ENCODE peak calls at places on chromosomes 11 and 22, in four cellular contexts. G is stomach, F is transverse colon, D is sigmoid colon. S is an unnamed sample.

GRCh38 chr22:42320463-42321416 is 50.3 kb upstream of the TCF20 start:
- DNase-seq in F (peak), G (peak), D (no peak), S (no peak)

GRCh38 chr22:31313366-31314147 is 21.3 kb upstream of the PIK3IP1 start:
- DNase-seq in G (peak), F (peak), D (peak), S (peak)

GRCh38 chr22:49950396-49950994 is 10.1 kb upstream of the PIM3 start:
- DNase-seq in D (no peak), F (peak), G (peak), S (no peak)

GRCh38 chr11:64894070-64894811 is 15.8 kb upstream of the EHD1 start:
- DNase-seq in G (peak), D (peak), F (peak), S (peak)

GRCh38 chr22:23564276-23564675 is 15.8 kb downstream of the IGLL1 start:
- DNase-seq in F (no peak), D (no peak), G (no peak), S (no peak)

GRCh38 chr22:21963790-21964211 is 11.2 kb upstream of the PPM1F start:
- DNase-seq in D (no peak), G (no peak), F (no peak), S (no peak)

GRCh38 chr11:31995525-31996123 is 95.2 kb upstream of the RCN1 start:
- DNase-seq in G (no peak), D (no peak), F (no peak), S (no peak)

GRCh38 chr11:101096036-101096704 is 33.4 kb downstream of the PGR start:
- DNase-seq in D (peak), F (no peak), G (peak), S (peak)

GRCh38 chr11:3171931-3172560 is 6.9 kb upstream of the OSBPL5 start:
- DNase-seq in D (no peak), G (no peak), F (no peak), S (no peak)

GRCh38 chr11:117187799-117188481 is 9.4 kb downstream of the SIDT2 start:
- DNase-seq in G (peak), D (peak), F (no peak), S (peak)

GRCh38 chr22:47396515-47396914 is 634.1 kb downstream of the TBC1D22A start:
- DNase-seq in F (no peak), G (no peak), D (no peak), S (no peak)

GRCh38 chr11:112504056-112504455 is 243.4 kb upstream of the PLET1 start:
- DNase-seq in G (no peak), F (no peak), D (no peak), S (no peak)

GRCh38 chr11:130145328-130145812 is 14.2 kb upstream of the ST14 start:
- DNase-seq in D (no peak), F (peak), G (no peak), S (no peak)

GRCh38 chr22:49046546-49047305 is 780.9 kb downstream of the BRD1 start:
- DNase-seq in G (no peak), F (no peak), D (no peak), S (no peak)

GRCh38 chr11:41989173-41989572 is 529.7 kb upstream of the LRRC4C start:
- DNase-seq in D (no peak), G (no peak), F (no peak), S (no peak)

GRCh38 chr22:20021196-20022181 is 579 bp downstream of the TANGO2 start:
- DNase-seq in F (peak), G (peak), D (peak), S (no peak)

GRCh38 chr22:32904044-32904443 is 102.5 kb downstream of the TIMP3 start:
- DNase-seq in D (peak), F (peak), G (no peak), S (no peak)

GRCh38 chr22:41826430-41827383 is 6.2 kb upstream of the SREBF2 start:
- DNase-seq in F (peak), G (no peak), D (no peak), S (no peak)

GRCh38 chr11:44617671-44618461 is 52.4 kb downstream of the CD82 start:
- DNase-seq in G (no peak), D (peak), F (peak), S (no peak)

GRCh38 chr11:77090373-77091111 is 12.1 kb upstream of the OMP start:
- DNase-seq in G (no peak), F (peak), D (peak), S (no peak)

GRCh38 chr11:131982154-131982553 is 611.7 kb downstream of the NTM start:
- DNase-seq in D (no peak), G (no peak), F (no peak), S (no peak)

GRCh38 chr11:60169264-60169915 is 13.5 kb downstream of the MS4A6A start:
- DNase-seq in D (no peak), G (peak), F (peak), S (peak)

GRCh38 chr11:69335461-69336386 is 41.8 kb downstream of the MYEOV start:
- DNase-seq in D (no peak), G (peak), F (no peak), S (no peak)

GRCh38 chr11:64747961-64748715 is 4.2 kb upstream of the RASGRP2 start:
- DNase-seq in D (no peak), F (no peak), G (no peak), S (peak)

GRCh38 chr11:112321521-112322172 is 61.0 kb upstream of the PLET1 start:
- DNase-seq in D (no peak), G (peak), F (peak), S (peak)

GRCh38 chr11:12087075-12087775 is 23.2 kb upstream of the MICAL2 start:
- DNase-seq in D (no peak), F (peak), G (no peak), S (no peak)

GRCh38 chr11:132549571-132549970 is 982.7 kb downstream of the OPCML start:
- DNase-seq in D (no peak), G (no peak), F (no peak), S (no peak)

GRCh38 chr22:45511847-45512261 is 9.2 kb downstream of the FBLN1 start:
- DNase-seq in G (peak), D (peak), F (peak), S (peak)

GRCh38 chr11:15683528-15683927 is 568.8 kb downstream of the INSC start:
- DNase-seq in D (no peak), F (no peak), G (no peak), S (no peak)

GRCh38 chr11:61683961-61684869 is 4.0 kb downstream of the DAGLA start:
- DNase-seq in G (no peak), D (no peak), F (no peak), S (no peak)

GRCh38 chr11:86698634-86699033 is 26.2 kb upstream of the ME3 start:
- DNase-seq in G (no peak), D (no peak), F (no peak), S (no peak)

GRCh38 chr11:2077061-2077802 is 62.0 kb downstream of the IGF2 start:
- DNase-seq in D (no peak), F (no peak), G (peak), S (no peak)

GRCh38 chr11:9753031-9753430 is 89.2 kb downstream of the SWAP70 start:
- DNase-seq in F (no peak), D (no peak), G (no peak), S (no peak)

GRCh38 chr11:133906241-133906640 is 50.5 kb downstream of the IGSF9B start:
- DNase-seq in G (no peak), D (peak), F (no peak), S (no peak)

GRCh38 chr11:112886707-112887370 is 74.4 kb upstream of the NCAM1 start:
- DNase-seq in F (no peak), D (no peak), G (no peak), S (no peak)

GRCh38 chr11:121500717-121501116 is 48.0 kb upstream of the SORL1-AS1 start:
- DNase-seq in F (no peak), D (no peak), G (no peak), S (no peak)

GRCh38 chr22:46984751-46985506 is 222.5 kb downstream of the TBC1D22A start:
- DNase-seq in G (no peak), F (no peak), D (no peak), S (no peak)

GRCh38 chr11:2775083-2775625 is 75.4 kb upstream of the KCNQ1OT1 start:
- DNase-seq in G (peak), F (no peak), D (peak), S (peak)

GRCh38 chr11:72040497-72041363 is 39.6 kb downstream of the NUMA1 start:
- DNase-seq in F (peak), G (peak), D (peak), S (peak)

DNA sequence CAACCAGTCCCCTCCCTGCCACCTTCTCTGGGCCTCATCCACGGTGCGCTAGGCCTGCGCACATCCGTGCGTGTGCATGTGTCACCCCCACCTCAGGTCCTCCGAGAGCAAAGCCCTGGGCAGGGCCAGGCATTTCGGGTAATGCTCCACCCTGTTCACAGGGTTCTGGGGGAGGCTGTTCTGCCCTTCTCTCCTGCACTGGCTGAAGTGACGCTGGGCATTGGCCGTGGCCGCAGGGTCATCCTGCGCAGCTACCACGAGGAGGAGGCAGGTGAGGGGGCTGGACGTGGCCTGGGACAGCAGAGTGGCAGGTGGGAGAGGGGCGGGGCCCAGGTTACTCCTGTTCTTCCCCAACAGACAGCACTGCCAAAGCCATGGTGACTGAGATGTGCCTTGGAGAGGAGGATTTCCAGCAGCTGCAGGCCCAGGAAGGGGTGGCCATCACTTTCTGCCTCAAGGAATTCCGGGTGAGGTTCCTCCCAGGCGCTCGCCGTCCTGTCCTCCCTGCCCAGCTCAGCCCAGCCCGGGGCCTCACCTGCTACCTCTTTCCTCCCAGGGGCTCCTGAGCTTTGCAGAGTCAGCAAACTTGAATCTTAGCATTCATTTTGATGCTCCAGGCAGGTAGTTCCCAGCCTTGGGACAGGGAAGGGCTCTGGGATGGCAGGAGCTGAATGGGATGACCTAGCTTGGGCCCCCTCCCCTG is 3.9 kb downstream of the RAD9A start:
- DNase-seq in D (no peak), F (no peak), G (no peak), S (no peak)
- TF ChIP-seq EP300 in D (no peak), F (no peak), G (no peak), S (no peak)

DNA sequence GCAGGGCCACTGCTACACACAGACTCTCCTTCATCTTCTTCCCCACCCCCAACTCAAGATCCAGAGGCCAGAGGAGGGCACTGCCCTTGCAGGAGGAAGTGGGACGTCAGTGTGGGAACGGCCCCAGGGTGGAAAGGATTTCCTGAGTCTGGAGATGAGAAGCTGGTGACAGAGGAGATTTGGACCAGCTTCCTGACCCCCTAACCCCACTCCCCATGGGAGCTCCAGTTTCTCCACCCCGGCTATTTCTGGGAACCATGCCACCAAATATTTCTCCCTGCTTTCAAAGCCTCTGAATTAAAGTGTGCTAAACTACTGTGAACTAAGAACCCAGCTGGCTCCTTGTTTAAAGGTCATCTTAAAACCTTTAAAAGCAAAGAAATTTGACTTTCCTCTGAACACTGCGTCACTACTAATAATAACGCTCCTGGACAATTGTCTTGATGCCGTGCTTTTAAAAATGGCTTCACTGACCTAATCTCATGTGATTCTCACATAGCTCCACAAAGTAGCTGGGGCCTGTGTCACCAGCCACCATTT is 46.6 kb downstream of the CWC15 start:
- DNase-seq in F (peak), G (peak), D (peak), S (peak)
- TF ChIP-seq EP300 in F (no peak), G (no peak), D (no peak), S (no peak)

GRCh38 chr22:39454385-39454871 is 2.4 kb upstream of the MGAT3 start:
- DNase-seq in D (no peak), G (peak), F (peak), S (no peak)
- TF ChIP-seq EP300 in D (no peak), G (no peak), F (no peak), S (no peak)

DNA sequence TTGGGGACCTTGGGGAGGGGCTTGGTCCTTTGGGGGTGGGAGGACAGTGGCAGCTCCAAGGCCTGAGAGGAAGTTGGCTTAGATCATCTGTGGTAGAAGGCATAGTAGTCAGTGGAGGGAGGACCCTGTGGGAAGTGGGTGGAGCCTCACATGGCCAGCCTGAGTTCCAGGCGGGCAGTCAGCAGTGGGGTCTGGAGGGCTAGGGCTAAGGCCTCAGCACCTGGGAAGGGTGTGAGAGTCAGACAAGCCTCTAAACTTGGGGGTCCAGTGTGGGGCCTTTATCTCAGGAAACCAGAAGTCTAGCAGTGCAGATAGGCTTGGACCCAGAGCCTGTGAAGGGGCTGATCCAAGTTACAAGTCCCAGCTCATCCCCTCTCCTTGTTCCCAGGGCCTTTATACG is 4.0 kb downstream of the NLRX1 start:
- DNase-seq in D (no peak), F (no peak), G (no peak), S (no peak)
- TF ChIP-seq EP300 in D (no peak), F (no peak), G (no peak), S (no peak)

DNA sequence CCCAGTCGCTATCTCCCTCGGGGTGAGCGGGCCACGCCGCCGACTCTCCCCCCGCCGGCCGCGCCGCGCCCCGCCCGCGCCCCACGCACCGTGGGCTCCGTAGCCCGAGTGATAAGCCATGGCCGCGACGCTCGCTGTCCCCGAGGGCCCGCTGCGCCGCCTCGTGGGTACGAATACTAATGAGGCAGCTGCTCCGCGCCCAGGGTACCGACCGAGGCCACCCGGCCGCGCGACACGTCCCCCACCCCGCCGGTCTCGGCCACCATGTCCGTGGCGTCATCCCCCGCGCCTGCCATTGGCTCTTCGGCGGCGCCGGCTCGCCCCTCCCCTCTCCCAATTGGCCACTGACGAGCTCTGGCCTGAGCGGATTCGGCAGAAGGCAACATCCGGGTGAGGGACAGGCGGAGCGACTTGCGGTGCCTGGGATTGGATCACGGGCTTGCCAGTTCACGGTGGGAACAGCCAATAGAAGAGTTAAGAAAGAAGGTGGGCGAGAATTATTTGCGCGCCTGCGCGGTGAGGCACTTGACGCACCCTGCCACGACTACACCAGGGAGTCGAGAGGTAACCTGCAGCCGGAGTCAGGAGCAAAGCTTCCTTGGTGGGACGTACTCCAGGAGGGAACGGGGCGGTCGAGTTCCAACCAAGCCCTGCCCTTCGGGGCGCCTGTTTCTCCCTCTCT is at the start of gene YIF1A:
- DNase-seq in F (peak), G (peak), D (peak), S (peak)
- TF ChIP-seq EP300 in F (no peak), G (no peak), D (no peak), S (no peak)

DNA sequence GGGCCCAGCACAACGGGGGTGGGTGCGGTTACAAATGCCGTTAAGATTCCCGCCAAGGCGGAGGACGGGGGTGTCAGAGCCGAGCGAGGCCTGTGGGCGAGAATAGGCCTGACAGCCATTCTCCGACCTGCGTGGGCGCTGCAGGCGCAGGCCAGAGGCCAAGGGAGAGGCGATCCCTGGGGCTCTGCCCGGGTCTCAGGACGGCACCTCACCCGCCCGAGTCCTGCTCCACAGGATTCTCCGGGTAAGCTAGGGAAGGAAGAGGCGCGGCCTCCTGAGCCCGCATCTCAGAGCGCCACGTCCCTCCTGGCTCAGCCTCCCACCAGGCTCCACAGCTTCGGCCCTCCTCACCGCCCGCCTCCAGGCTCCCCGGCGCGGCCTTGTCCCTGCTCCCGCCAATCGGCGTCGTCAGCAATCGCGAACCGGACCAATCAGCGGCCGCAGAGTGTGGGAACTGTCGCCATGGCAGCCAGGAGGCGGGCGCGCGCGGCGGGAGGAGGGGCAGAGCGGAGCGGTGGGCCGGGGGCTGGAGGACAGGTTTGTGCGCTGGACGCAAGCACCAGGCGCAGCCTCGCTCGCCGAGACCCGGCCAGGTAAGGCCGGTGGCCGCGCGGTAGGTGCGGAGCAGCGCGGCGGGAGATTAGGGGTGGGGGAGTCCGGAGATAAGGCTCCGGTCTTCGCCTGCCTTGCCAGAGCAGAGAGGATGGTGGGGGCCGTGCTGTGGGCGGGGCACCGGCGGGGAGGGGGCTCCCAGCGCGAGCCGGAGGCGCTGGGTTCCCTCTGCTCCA is at the start of gene NUCB2:
- DNase-seq in F (peak), G (peak), D (peak), S (peak)
- TF ChIP-seq EP300 in F (no peak), G (no peak), D (no peak), S (no peak)

DNA sequence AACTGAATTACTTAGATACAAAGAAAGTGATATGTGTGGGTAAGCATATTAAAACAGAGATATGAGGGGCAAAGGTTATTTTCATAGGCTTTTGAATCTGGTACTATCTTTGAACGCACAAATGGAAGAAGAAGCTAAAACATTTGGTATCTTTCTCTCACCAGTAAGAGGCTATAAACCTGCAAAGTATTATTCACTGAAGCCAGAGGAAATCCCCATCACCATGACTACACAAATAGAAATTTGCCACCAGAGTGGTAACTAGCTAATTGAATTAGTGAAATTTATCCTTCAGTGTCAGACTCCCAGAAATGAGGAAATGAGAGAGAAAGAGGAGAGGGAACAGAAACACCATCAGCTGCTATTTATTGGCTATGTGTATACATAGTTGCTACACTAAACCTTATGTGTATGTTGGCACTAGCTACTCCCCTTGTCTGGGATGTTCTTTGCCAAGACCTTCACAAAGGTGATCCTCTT is 503.4 kb downstream of the DLG2 start:
- DNase-seq in D (no peak), G (no peak), F (no peak), S (no peak)
- TF ChIP-seq EP300 in D (no peak), G (no peak), F (no peak), S (no peak)